ENCODE peak calls at places on chromosomes 2 and 18, in four cellular contexts. One of them, this sample, is unnamed.

GRCh38 chr2:16048466-16048865 is 108.1 kb downstream of the MYCN start:
- DNase-seq in osteocyte: no peak
- DNase-seq in breast epithelium: no peak
- DNase-seq in glutamatergic neuron: no peak
- DNase-seq in this sample: no peak

GRCh38 chr2:161426788-161427412 is 10.8 kb downstream of the TBR1 start:
- DNase-seq in osteocyte: no peak
- DNase-seq in breast epithelium: no peak
- DNase-seq in glutamatergic neuron: no peak
- DNase-seq in this sample: no peak

GRCh38 chr2:72956936-72957335 is 39.6 kb downstream of the EMX1 start:
- DNase-seq in osteocyte: no peak
- DNase-seq in breast epithelium: no peak
- DNase-seq in glutamatergic neuron: no peak
- DNase-seq in this sample: no peak

GRCh38 chr2:51290725-51291124 is 258.8 kb upstream of the NRXN1 start:
- DNase-seq in osteocyte: no peak
- DNase-seq in breast epithelium: no peak
- DNase-seq in glutamatergic neuron: no peak
- DNase-seq in this sample: no peak

GRCh38 chr2:88148929-88149438 is 21.1 kb upstream of the FABP1 start:
- DNase-seq in osteocyte: no peak
- DNase-seq in breast epithelium: no peak
- DNase-seq in glutamatergic neuron: no peak
- DNase-seq in this sample: no peak

GRCh38 chr2:226891780-226892590 is 56.1 kb downstream of the RHBDD1 start:
- DNase-seq in osteocyte: no peak
- DNase-seq in breast epithelium: no peak
- DNase-seq in glutamatergic neuron: no peak
- DNase-seq in this sample: no peak

GRCh38 chr18:37565985-37566478 is 434 bp upstream of the CELF4 start:
- DNase-seq in osteocyte: no peak
- DNase-seq in breast epithelium: no peak
- DNase-seq in glutamatergic neuron: peak; percentile 87
- DNase-seq in this sample: no peak

GRCh38 chr2:179584760-179585159 is 276.7 kb downstream of the ZNF385B start:
- DNase-seq in osteocyte: no peak
- DNase-seq in breast epithelium: no peak
- DNase-seq in glutamatergic neuron: no peak
- DNase-seq in this sample: no peak

GRCh38 chr2:241161646-241162281 is 11.5 kb downstream of the PPP1R7 start:
- DNase-seq in osteocyte: no peak
- DNase-seq in breast epithelium: no peak
- DNase-seq in glutamatergic neuron: no peak
- DNase-seq in this sample: no peak

GRCh38 chr2:38438133-38438532 is 61.1 kb upstream of the ATL2 start:
- DNase-seq in osteocyte: no peak
- DNase-seq in breast epithelium: no peak
- DNase-seq in glutamatergic neuron: no peak
- DNase-seq in this sample: no peak

GRCh38 chr2:107358362-107358761 is 468.3 kb upstream of the RGPD4 start:
- DNase-seq in osteocyte: no peak
- DNase-seq in breast epithelium: no peak
- DNase-seq in glutamatergic neuron: no peak
- DNase-seq in this sample: no peak

GRCh38 chr2:233130024-233130423 is 69.9 kb downstream of the INPP5D start:
- DNase-seq in osteocyte: no peak
- DNase-seq in breast epithelium: no peak
- DNase-seq in glutamatergic neuron: no peak
- DNase-seq in this sample: no peak

GRCh38 chr18:7899078-7899477 is 332.0 kb downstream of the PTPRM start:
- DNase-seq in osteocyte: no peak
- DNase-seq in breast epithelium: no peak
- DNase-seq in glutamatergic neuron: no peak
- DNase-seq in this sample: no peak

GRCh38 chr2:74262681-74263080 is 64.3 kb downstream of the MTHFD2 start:
- DNase-seq in osteocyte: no peak
- DNase-seq in breast epithelium: no peak
- DNase-seq in glutamatergic neuron: no peak
- DNase-seq in this sample: no peak

GRCh38 chr2:66537001-66537400 is 102.1 kb downstream of the MEIS1 start:
- DNase-seq in osteocyte: no peak
- DNase-seq in breast epithelium: no peak
- DNase-seq in glutamatergic neuron: peak; percentile 25
- DNase-seq in this sample: no peak

GRCh38 chr2:164538250-164538866 is 82.9 kb downstream of the GRB14 start:
- DNase-seq in osteocyte: no peak
- DNase-seq in breast epithelium: no peak
- DNase-seq in glutamatergic neuron: no peak
- DNase-seq in this sample: no peak

GRCh38 chr2:189783927-189784867 is at the start of the genes ORMDL1 and PMS1:
- DNase-seq in osteocyte: peak; percentile 98
- DNase-seq in breast epithelium: peak; percentile 94
- DNase-seq in glutamatergic neuron: peak; percentile 96
- DNase-seq in this sample: peak; percentile 95

GRCh38 chr2:108536133-108536780 is 2.0 kb downstream of the LIMS1 start:
- DNase-seq in osteocyte: no peak
- DNase-seq in breast epithelium: no peak
- DNase-seq in glutamatergic neuron: no peak
- DNase-seq in this sample: no peak

GRCh38 chr2:102114851-102115497 is 27.6 kb upstream of the IL1R1 start:
- DNase-seq in osteocyte: no peak
- DNase-seq in breast epithelium: no peak
- DNase-seq in glutamatergic neuron: no peak
- DNase-seq in this sample: no peak

GRCh38 chr18:59559528-59559927 is 137.7 kb downstream of the CCBE1 start:
- DNase-seq in osteocyte: no peak
- DNase-seq in breast epithelium: no peak
- DNase-seq in glutamatergic neuron: no peak
- DNase-seq in this sample: no peak

GRCh38 chr2:233413529-233414272 is 59.4 kb downstream of the DGKD start:
- DNase-seq in osteocyte: peak; percentile 95
- DNase-seq in breast epithelium: no peak
- DNase-seq in glutamatergic neuron: no peak
- DNase-seq in this sample: no peak

GRCh38 chr18:56146565-56146964 is 491.8 kb downstream of the TXNL1 start:
- DNase-seq in osteocyte: no peak
- DNase-seq in breast epithelium: no peak
- DNase-seq in glutamatergic neuron: no peak
- DNase-seq in this sample: no peak

GRCh38 chr18:45839415-45840395 is 14.2 kb downstream of the SIGLEC15 start:
- DNase-seq in osteocyte: no peak
- DNase-seq in breast epithelium: no peak
- DNase-seq in glutamatergic neuron: no peak
- DNase-seq in this sample: no peak

GRCh38 chr2:40228296-40228695 is 223.6 kb downstream of the SLC8A1 start:
- DNase-seq in osteocyte: no peak
- DNase-seq in breast epithelium: no peak
- DNase-seq in glutamatergic neuron: no peak
- DNase-seq in this sample: no peak

GRCh38 chr2:159187095-159187494 is 99.4 kb downstream of the WDSUB1 start:
- DNase-seq in osteocyte: no peak
- DNase-seq in breast epithelium: no peak
- DNase-seq in glutamatergic neuron: no peak
- DNase-seq in this sample: no peak

GRCh38 chr2:70767699-70768584 is at the start of gene ADD2:
- DNase-seq in osteocyte: no peak
- DNase-seq in breast epithelium: no peak
- DNase-seq in glutamatergic neuron: peak; percentile 82
- DNase-seq in this sample: peak; percentile 53
- TF ChIP-seq CTCF in osteocyte: no peak
- TF ChIP-seq CTCF in breast epithelium: no peak
- TF ChIP-seq CTCF in glutamatergic neuron: peak; percentile 45
- TF ChIP-seq CTCF in this sample: no peak

DNA sequence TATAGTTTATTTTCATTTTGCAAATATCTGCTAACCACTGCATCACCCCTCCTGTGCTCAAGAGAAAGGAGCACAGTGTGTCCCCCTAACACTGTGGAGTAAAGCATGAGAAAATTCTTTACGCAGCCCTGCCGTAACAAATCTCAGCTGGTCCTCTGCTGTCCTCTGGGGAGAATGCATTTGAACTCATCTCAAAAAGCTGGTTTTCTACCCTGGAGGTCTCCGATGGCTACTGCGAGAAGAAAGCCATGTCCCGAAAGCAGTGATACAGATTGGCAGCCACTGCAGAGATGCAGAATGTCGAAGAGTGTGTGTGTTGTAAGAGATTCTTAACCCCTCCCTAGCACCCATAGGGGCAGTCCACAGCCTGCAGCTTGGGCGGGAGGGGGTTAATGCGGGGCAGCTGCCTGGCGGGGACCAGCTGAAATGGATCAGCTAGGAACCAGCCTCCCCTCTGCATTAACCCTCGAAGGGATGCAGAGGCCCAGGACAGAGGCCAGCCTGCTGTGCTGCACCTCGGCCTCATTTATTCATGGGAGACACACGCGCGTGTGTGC is 236.0 kb downstream of the ZNF516 start:
- DNase-seq in osteocyte: no peak
- DNase-seq in breast epithelium: no peak
- DNase-seq in glutamatergic neuron: no peak
- DNase-seq in this sample: no peak
- TF ChIP-seq CTCF in osteocyte: no peak
- TF ChIP-seq CTCF in breast epithelium: no peak
- TF ChIP-seq CTCF in glutamatergic neuron: peak; percentile 12
- TF ChIP-seq CTCF in this sample: no peak

GRCh38 chr2:195049372-195050031 is 607.5 kb upstream of the SLC39A10 start:
- DNase-seq in osteocyte: no peak
- DNase-seq in breast epithelium: no peak
- DNase-seq in glutamatergic neuron: no peak
- DNase-seq in this sample: no peak
- TF ChIP-seq CTCF in osteocyte: no peak
- TF ChIP-seq CTCF in breast epithelium: no peak
- TF ChIP-seq CTCF in glutamatergic neuron: no peak
- TF ChIP-seq CTCF in this sample: no peak

DNA sequence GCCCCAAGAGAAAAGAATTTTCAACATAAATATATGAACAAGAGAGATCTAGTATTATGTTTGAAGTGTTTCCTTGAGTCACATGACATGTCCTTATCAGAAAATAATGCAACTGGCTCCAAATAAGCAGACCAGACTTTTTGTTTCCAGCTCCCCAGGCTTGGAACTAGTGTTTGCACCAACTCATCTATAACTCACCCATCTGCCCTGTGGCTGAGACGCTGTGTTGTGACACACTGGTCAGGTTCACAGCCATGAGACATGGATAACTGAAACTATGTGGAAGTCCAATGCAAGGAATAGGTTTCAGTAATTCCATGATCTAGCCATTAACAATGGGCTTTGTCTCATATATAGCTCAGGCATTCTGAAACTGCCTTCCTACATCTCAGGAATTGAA is 44.6 kb downstream of the ABCB11 start:
- DNase-seq in osteocyte: no peak
- DNase-seq in breast epithelium: no peak
- DNase-seq in glutamatergic neuron: no peak
- DNase-seq in this sample: no peak
- TF ChIP-seq CTCF in osteocyte: no peak
- TF ChIP-seq CTCF in breast epithelium: no peak
- TF ChIP-seq CTCF in glutamatergic neuron: no peak
- TF ChIP-seq CTCF in this sample: no peak

GRCh38 chr2:20682166-20682565 is 15.2 kb downstream of the GDF7 start:
- DNase-seq in osteocyte: no peak
- DNase-seq in breast epithelium: no peak
- DNase-seq in glutamatergic neuron: peak; percentile 48
- DNase-seq in this sample: no peak
- TF ChIP-seq CTCF in osteocyte: peak; percentile 71
- TF ChIP-seq CTCF in breast epithelium: no peak
- TF ChIP-seq CTCF in glutamatergic neuron: peak; percentile 37
- TF ChIP-seq CTCF in this sample: no peak

DNA sequence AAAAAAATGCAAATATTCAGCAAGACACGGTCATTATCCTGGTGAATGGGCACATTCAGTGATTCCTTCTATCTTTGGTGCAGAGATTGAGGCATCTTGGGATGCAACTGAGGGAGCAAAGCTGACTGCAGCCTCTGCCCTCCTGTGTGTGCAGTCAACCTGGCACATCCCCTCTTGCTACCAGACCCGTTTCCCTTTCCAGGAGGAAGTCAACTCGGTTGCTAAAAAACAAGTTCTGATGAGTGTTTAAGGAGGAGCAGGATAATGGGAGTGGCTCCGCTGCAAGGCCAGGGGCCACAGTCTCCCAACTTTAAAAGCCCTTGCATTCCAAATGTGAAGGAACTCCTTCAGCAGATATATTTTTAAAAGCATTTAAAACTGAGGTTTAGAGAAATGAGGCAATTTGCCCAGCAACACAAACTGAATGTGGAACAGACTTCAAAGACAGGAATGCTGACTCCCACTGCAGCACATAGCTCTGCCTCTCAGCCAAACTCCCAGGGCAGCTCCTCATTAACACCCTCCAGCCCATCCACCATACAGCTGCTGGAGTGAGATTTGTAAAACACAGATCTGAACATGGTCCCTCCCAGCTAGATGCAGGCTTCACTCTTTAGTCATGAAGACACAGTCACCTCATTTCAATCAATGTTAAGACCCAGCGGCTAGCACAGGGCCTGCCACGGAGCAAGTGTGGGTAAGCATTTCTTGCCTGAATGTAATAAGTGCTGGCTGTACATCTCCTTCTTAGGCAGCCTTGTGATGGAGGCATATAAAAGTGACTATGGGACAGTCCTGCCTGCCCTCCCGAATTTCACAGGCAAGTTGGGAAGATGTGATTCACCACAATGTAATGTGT is 54.3 kb downstream of the VSNL1 start:
- DNase-seq in osteocyte: no peak
- DNase-seq in breast epithelium: no peak
- DNase-seq in glutamatergic neuron: no peak
- DNase-seq in this sample: no peak
- TF ChIP-seq CTCF in osteocyte: no peak
- TF ChIP-seq CTCF in breast epithelium: no peak
- TF ChIP-seq CTCF in glutamatergic neuron: no peak
- TF ChIP-seq CTCF in this sample: no peak